ENCODE peak calls at places on chromosomes 5 and 9, in five cellular contexts. T is neuronal stem cell, E is H9, I is H1, B is IMR-90. C is an unnamed sample.

GRCh38 chr5:179765400-179765799 is 28.4 kb upstream of the LTC4S start:
- DNase-seq in I (no peak), E (no peak), B (peak; percentile 85), T (no peak), C (peak; percentile 97)

GRCh38 chr5:321233-321725 is at the start of gene AHRR:
- DNase-seq in I (no peak), T (peak; percentile 69), B (peak; percentile 53), E (peak; percentile 71), C (peak; percentile 76)

GRCh38 chr5:135834639-135835529 is at the start of gene SLC25A48:
- DNase-seq in B (peak; percentile 16), I (peak; percentile 75), E (peak; percentile 89), T (peak; percentile 71), C (no peak)

GRCh38 chr9:99465231-99465891 is 243.3 kb downstream of the SEC61B start:
- DNase-seq in E (no peak), T (no peak), B (no peak), I (no peak), C (no peak)

GRCh38 chr9:5140151-5140550 is 45.3 kb downstream of the INSL6 start:
- DNase-seq in E (no peak), T (no peak), B (peak; percentile 4), I (no peak), C (no peak)

GRCh38 chr9:93192721-93193372 is 8.9 kb downstream of the WNK2 start:
- DNase-seq in T (no peak), B (no peak), I (no peak), E (no peak), C (no peak)

GRCh38 chr9:76932778-76933177 is 26.9 kb upstream of the PRUNE2 start:
- DNase-seq in E (no peak), B (peak; percentile 18), I (no peak), T (no peak), C (no peak)

GRCh38 chr5:81303563-81303962 is 2.2 kb downstream of the ZCCHC9 start:
- DNase-seq in I (no peak), B (peak; percentile 94), E (no peak), T (no peak), C (peak; percentile 74)

GRCh38 chr5:140145223-140145622 is 19.5 kb downstream of the IGIP start:
- DNase-seq in B (no peak), E (no peak), I (no peak), T (no peak), C (no peak)

GRCh38 chr5:40376566-40376965 is 303.1 kb upstream of the PTGER4 start:
- DNase-seq in I (no peak), T (no peak), E (no peak), B (no peak), C (no peak)

GRCh38 chr5:14959443-14960119 is 88.0 kb upstream of the ANKH start:
- DNase-seq in B (no peak), E (no peak), I (no peak), T (no peak), C (no peak)
- H2AK5ac ChIP-seq in B (no peak overlapping the region), E (no peak overlapping the region), I (no peak overlapping the region), T (no peak overlapping the region), C (no peak overlapping the region)

GRCh38 chr5:167801999-167802398 is 489.4 kb upstream of the WWC1 start:
- DNase-seq in I (no peak), E (no peak), B (no peak), T (no peak), C (no peak)
- H3K18ac ChIP-seq in I (no peak overlapping the region), E (no peak overlapping the region), B (no peak overlapping the region), T (no peak overlapping the region), C (no peak overlapping the region)

DNA sequence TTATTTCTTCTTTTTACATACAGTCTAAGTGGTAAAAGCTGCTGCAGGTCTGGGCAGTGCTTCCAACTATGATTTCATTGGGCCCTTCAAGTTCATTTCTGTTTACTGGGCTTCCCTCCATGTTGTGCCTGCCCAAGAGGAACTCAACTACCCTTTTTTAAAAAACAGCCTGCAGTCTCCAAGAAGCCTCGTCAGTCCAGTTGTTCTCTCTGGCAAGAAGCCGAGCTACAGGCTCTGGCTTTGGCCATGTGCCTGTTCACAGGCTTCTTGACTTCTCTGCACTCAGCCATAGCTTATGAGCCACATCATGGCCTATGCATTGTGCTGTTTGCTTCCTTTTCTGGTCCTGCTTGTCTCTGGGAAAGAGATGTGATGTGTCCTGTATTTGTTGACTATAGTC is 119.7 kb upstream of the PJA2 start:
- DNase-seq in T (no peak), B (peak; percentile 36), E (no peak), I (no peak), C (no peak)
- H2BK15ac ChIP-seq in T (no peak overlapping the region), B (no peak overlapping the region), E (no peak overlapping the region), I (no peak overlapping the region), C (peak overlapping the region; percentile 12)

GRCh38 chr9:89807682-89808075 is 202.9 kb downstream of the GADD45G start:
- DNase-seq in E (no peak), T (no peak), I (no peak), B (no peak), C (no peak)

GRCh38 chr9:89806371-89807100 is 201.7 kb downstream of the GADD45G start:
- DNase-seq in B (peak; percentile 20), I (no peak), E (no peak), T (no peak), C (peak; percentile 36)

GRCh38 chr9:89808076-89808701 is 203.4 kb downstream of the GADD45G start:
- DNase-seq in B (no peak), E (no peak), T (no peak), I (no peak), C (peak; percentile 41)

GRCh38 chr9:89805726-89806125 is 200.9 kb downstream of the GADD45G start:
- DNase-seq in I (no peak), B (no peak), E (no peak), T (no peak), C (peak; percentile 9)

DNA sequence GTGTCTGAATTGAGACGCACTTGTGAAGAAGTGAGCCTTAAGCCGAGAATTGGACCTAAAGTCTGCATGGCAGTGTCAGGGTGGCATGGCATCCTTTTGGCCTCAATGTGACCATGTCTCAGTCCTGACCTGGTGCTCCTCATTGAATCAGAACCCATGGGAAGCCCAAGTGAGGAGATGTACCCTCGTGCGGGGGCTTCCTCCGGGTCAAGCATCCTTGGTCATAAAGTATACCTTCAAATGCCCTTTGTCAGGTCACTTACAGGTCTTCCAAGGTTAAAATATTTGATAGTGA is 202.2 kb downstream of the GADD45G start:
- DNase-seq in E (no peak), I (no peak), B (no peak), T (no peak), C (no peak)
- H2AK5ac ChIP-seq in E (no peak overlapping the region), I (no peak overlapping the region), B (no peak overlapping the region), T (no peak overlapping the region), C (peak overlapping the region; percentile 51)

DNA sequence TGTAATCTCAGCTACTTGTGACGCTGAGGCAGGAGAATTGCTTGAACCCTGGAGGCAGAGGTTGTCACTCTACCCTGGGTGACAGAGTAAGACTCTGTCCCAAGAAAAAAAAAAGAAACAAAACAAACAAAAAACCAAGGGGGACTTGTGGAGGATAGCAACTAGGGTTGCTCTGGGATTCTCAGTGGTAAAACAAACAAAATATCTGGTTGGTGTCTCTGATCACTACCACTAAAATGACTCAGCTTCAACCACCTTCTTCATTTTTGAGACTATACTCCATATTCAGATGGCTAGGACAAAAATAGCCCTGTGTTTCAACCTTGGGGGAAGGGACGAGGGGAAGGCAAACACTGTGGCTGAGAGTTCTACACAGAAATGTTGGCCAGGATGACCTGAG is 110.3 kb downstream of the ARRDC3 start:
- DNase-seq in E (no peak), B (peak; percentile 69), I (no peak), T (no peak), C (peak; percentile 69)
- H3K18ac ChIP-seq in E (no peak overlapping the region), B (peak overlapping the region; percentile 40), I (no peak overlapping the region), T (no peak overlapping the region), C (no peak overlapping the region)

DNA sequence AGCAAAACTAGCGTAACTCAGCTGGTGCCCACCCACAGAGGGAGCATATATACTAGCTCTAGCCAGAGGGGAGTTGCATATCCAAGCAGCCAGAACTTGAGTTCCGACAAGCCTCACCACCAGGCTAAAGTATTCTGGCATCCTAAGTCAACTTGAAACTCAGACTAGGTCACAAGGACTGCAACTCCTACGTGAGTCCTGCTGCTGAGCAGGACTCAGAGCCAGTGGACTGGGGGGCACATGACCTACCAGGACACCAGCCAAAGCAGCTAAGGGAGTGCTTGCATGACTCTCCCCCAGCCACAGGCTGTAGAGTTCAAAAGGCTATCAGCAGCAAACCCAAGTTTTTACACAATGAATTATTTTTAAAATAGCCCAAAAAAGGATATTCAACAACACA is 26.1 kb downstream of the SPDL1 start:
- DNase-seq in I (no peak), T (no peak), B (no peak), E (no peak), C (no peak)
- H2BK15ac ChIP-seq in I (no peak overlapping the region), T (no peak overlapping the region), B (no peak overlapping the region), E (no peak overlapping the region), C (no peak overlapping the region)

C was measured in mesenchymal stem cell.